ENCODE peak calls at places on chromosomes 6 and 20, in six cellular contexts. O is iris pigment epithelial cell, S is kidney epithelial cell, Y is GM10248, W is fibroblast of gingiva, F is progenitor cell of endocrine pancreas. B is an unnamed sample.

GRCh38 chr6:33407132-33407718 is 3.6 kb upstream of the PHF1 start:
- DNase-seq in Y (no peak), O (peak), S (no peak), W (peak), F (no peak), B (no peak)

GRCh38 chr20:53793783-53794383 is 200.2 kb upstream of the ZNF217 start:
- DNase-seq in S (no peak), O (no peak), Y (no peak), W (no peak), F (no peak), B (no peak)

GRCh38 chr6:169341706-169342105 is 88.1 kb upstream of the THBS2 start:
- DNase-seq in W (no peak), F (no peak), S (no peak), Y (no peak), O (no peak), B (no peak)

GRCh38 chr6:20900396-20901160 is 366.3 kb downstream of the CDKAL1 start:
- DNase-seq in S (no peak), W (no peak), F (no peak), O (no peak), Y (peak), B (no peak)

GRCh38 chr6:36136034-36136433 is 5.7 kb downstream of the MAPK13 start:
- DNase-seq in W (no peak), F (no peak), Y (no peak), O (no peak), S (no peak), B (no peak)

GRCh38 chr6:40901322-40902055 is 137.5 kb downstream of the UNC5CL start:
- DNase-seq in Y (no peak), F (no peak), O (no peak), S (no peak), W (no peak), B (no peak)

GRCh38 chr6:136551103-136551502 is 881 bp upstream of the MAP7 start:
- DNase-seq in O (no peak), S (no peak), Y (no peak), W (no peak), F (no peak), B (no peak)

GRCh38 chr6:126957721-126958120 is 160.8 kb upstream of the RSPO3 start:
- DNase-seq in S (no peak), W (peak), F (no peak), O (no peak), Y (no peak), B (no peak)

GRCh38 chr6:71404145-71404966 is 115.7 kb downstream of the OGFRL1 start:
- DNase-seq in F (no peak), O (peak), W (peak), S (peak), Y (no peak), B (peak)

GRCh38 chr6:7590918-7591302 is 912 bp downstream of the SNRNP48 start:
- DNase-seq in W (peak), O (no peak), F (no peak), S (no peak), Y (no peak), B (no peak)

GRCh38 chr20:43824699-43825402 is 89.8 kb upstream of the TOX2 start:
- DNase-seq in O (peak), S (peak), Y (no peak), W (peak), F (no peak), B (peak)

GRCh38 chr6:150967381-150967780 is 101.9 kb downstream of the MTHFD1L start:
- DNase-seq in Y (no peak), O (no peak), F (no peak), S (no peak), W (no peak), B (no peak)

GRCh38 chr20:8946036-8946926 is 122.6 kb upstream of the PLCB4 start:
- DNase-seq in F (no peak), Y (no peak), O (peak), S (no peak), W (no peak), B (no peak)

GRCh38 chr6:27260836-27261375 is 13.4 kb downstream of the PRSS16 start:
- DNase-seq in Y (no peak), S (no peak), F (no peak), O (peak), W (no peak), B (no peak)

GRCh38 chr6:156953478-156954146 is 176.4 kb downstream of the ARID1B start:
- DNase-seq in W (peak), S (peak), O (peak), F (no peak), Y (peak), B (no peak)

GRCh38 chr6:112501705-112502104 is 154.6 kb downstream of the RFPL4B start:
- DNase-seq in O (peak), Y (no peak), W (peak), F (no peak), S (no peak), B (no peak)

GRCh38 chr20:8129211-8129986 is 2.7 kb upstream of the PLCB1 start:
- DNase-seq in Y (no peak), F (no peak), O (peak), W (no peak), S (no peak), B (no peak)

B was measured in iPS DF 19.7.